ENCODE peak calls at places on chromosomes 3 and 15, in seven cellular contexts. One of them, this sample, is unnamed.

GRCh38 chr3:27826448-27826847 is 104.3 kb upstream of the EOMES start:
- DNase-seq in endothelial cell: no peak
- DNase-seq in ascending aorta: no peak
- DNase-seq in nephron progenitor cell: no peak
- DNase-seq in Calu3: no peak
- DNase-seq in pancreas: no peak
- DNase-seq in astrocyte: no peak
- DNase-seq in this sample: no peak

GRCh38 chr3:175778994-175779393 is 919.9 kb downstream of the NAALADL2 start:
- DNase-seq in endothelial cell: no peak
- DNase-seq in ascending aorta: no peak
- DNase-seq in nephron progenitor cell: no peak
- DNase-seq in Calu3: no peak
- DNase-seq in pancreas: no peak
- DNase-seq in astrocyte: no peak
- DNase-seq in this sample: no peak

GRCh38 chr3:32975891-32976290 is 24.4 kb downstream of the CCR4 start:
- DNase-seq in endothelial cell: no peak
- DNase-seq in ascending aorta: no peak
- DNase-seq in nephron progenitor cell: no peak
- DNase-seq in Calu3: no peak
- DNase-seq in pancreas: no peak
- DNase-seq in astrocyte: no peak
- DNase-seq in this sample: no peak

GRCh38 chr15:101148881-101149664 is 102.8 kb downstream of the CHSY1 start:
- DNase-seq in endothelial cell: peak; percentile 26
- DNase-seq in ascending aorta: no peak
- DNase-seq in nephron progenitor cell: no peak
- DNase-seq in Calu3: no peak
- DNase-seq in pancreas: no peak
- DNase-seq in astrocyte: no peak
- DNase-seq in this sample: no peak

GRCh38 chr15:67774626-67775025 is 50.7 kb upstream of the SKOR1 start:
- DNase-seq in endothelial cell: no peak
- DNase-seq in ascending aorta: no peak
- DNase-seq in nephron progenitor cell: no peak
- DNase-seq in Calu3: no peak
- DNase-seq in pancreas: no peak
- DNase-seq in astrocyte: no peak
- DNase-seq in this sample: no peak

GRCh38 chr15:22888120-22888859 is 49.8 kb downstream of the NIPA2 start:
- DNase-seq in endothelial cell: no peak
- DNase-seq in ascending aorta: no peak
- DNase-seq in nephron progenitor cell: no peak
- DNase-seq in Calu3: no peak
- DNase-seq in pancreas: no peak
- DNase-seq in astrocyte: peak; percentile 99
- DNase-seq in this sample: no peak

GRCh38 chr3:13353936-13354542 is 66.1 kb downstream of the NUP210 start:
- DNase-seq in endothelial cell: peak; percentile 52
- DNase-seq in ascending aorta: no peak
- DNase-seq in nephron progenitor cell: no peak
- DNase-seq in Calu3: no peak
- DNase-seq in pancreas: no peak
- DNase-seq in astrocyte: peak; percentile 18
- DNase-seq in this sample: no peak

GRCh38 chr15:86568378-86568777 is 488.7 kb downstream of the AGBL1 start:
- DNase-seq in endothelial cell: no peak
- DNase-seq in ascending aorta: no peak
- DNase-seq in nephron progenitor cell: no peak
- DNase-seq in Calu3: no peak
- DNase-seq in pancreas: no peak
- DNase-seq in astrocyte: no peak
- DNase-seq in this sample: no peak

GRCh38 chr15:69789648-69790393 is 307.9 kb downstream of the TLE3 start:
- DNase-seq in endothelial cell: no peak
- DNase-seq in ascending aorta: peak; percentile 28
- DNase-seq in nephron progenitor cell: no peak
- DNase-seq in Calu3: no peak
- DNase-seq in pancreas: no peak
- DNase-seq in astrocyte: no peak
- DNase-seq in this sample: no peak

GRCh38 chr3:22209578-22209977 is 458.6 kb upstream of the ZNF385D start:
- DNase-seq in endothelial cell: no peak
- DNase-seq in ascending aorta: no peak
- DNase-seq in nephron progenitor cell: no peak
- DNase-seq in Calu3: no peak
- DNase-seq in pancreas: no peak
- DNase-seq in astrocyte: no peak
- DNase-seq in this sample: no peak

GRCh38 chr3:122392868-122393844 is 9.2 kb downstream of the FAM162A start:
- DNase-seq in endothelial cell: peak; percentile 8
- DNase-seq in ascending aorta: no peak
- DNase-seq in nephron progenitor cell: no peak
- DNase-seq in Calu3: no peak
- DNase-seq in pancreas: peak; percentile 41
- DNase-seq in astrocyte: peak; percentile 48
- DNase-seq in this sample: no peak

GRCh38 chr3:60079076-60079475 is 1029.3 kb upstream of the CFAP20DC start:
- DNase-seq in endothelial cell: no peak
- DNase-seq in ascending aorta: no peak
- DNase-seq in nephron progenitor cell: no peak
- DNase-seq in Calu3: no peak
- DNase-seq in pancreas: no peak
- DNase-seq in astrocyte: no peak
- DNase-seq in this sample: no peak

GRCh38 chr3:53254810-53255359 is 937 bp downstream of the TKT start:
- DNase-seq in endothelial cell: peak; percentile 62
- DNase-seq in ascending aorta: peak; percentile 78
- DNase-seq in nephron progenitor cell: peak; percentile 66
- DNase-seq in Calu3: peak; percentile 77
- DNase-seq in pancreas: peak; percentile 93
- DNase-seq in astrocyte: peak; percentile 19
- DNase-seq in this sample: no peak

GRCh38 chr3:142945023-142945422 is 18.5 kb downstream of the PAQR9 start:
- DNase-seq in endothelial cell: no peak
- DNase-seq in ascending aorta: no peak
- DNase-seq in nephron progenitor cell: no peak
- DNase-seq in Calu3: no peak
- DNase-seq in pancreas: no peak
- DNase-seq in astrocyte: no peak
- DNase-seq in this sample: no peak

GRCh38 chr3:8386221-8386620 is 115.4 kb upstream of the LMCD1 start:
- DNase-seq in endothelial cell: no peak
- DNase-seq in ascending aorta: no peak
- DNase-seq in nephron progenitor cell: no peak
- DNase-seq in Calu3: no peak
- DNase-seq in pancreas: no peak
- DNase-seq in astrocyte: no peak
- DNase-seq in this sample: no peak

GRCh38 chr3:25294406-25294805 is 133.7 kb upstream of the RARB start:
- DNase-seq in endothelial cell: no peak
- DNase-seq in ascending aorta: no peak
- DNase-seq in nephron progenitor cell: no peak
- DNase-seq in Calu3: no peak
- DNase-seq in pancreas: no peak
- DNase-seq in astrocyte: no peak
- DNase-seq in this sample: no peak

GRCh38 chr3:25297667-25298585 is 130.1 kb upstream of the RARB start:
- DNase-seq in endothelial cell: no peak
- DNase-seq in ascending aorta: no peak
- DNase-seq in nephron progenitor cell: no peak
- DNase-seq in Calu3: peak; percentile 25
- DNase-seq in pancreas: no peak
- DNase-seq in astrocyte: peak; percentile 32
- DNase-seq in this sample: no peak

GRCh38 chr3:25304916-25305315 is 123.1 kb upstream of the RARB start:
- DNase-seq in endothelial cell: no peak
- DNase-seq in ascending aorta: no peak
- DNase-seq in nephron progenitor cell: no peak
- DNase-seq in Calu3: no peak
- DNase-seq in pancreas: no peak
- DNase-seq in astrocyte: no peak
- DNase-seq in this sample: no peak

GRCh38 chr3:25306066-25306465 is 122.0 kb upstream of the RARB start:
- DNase-seq in endothelial cell: no peak
- DNase-seq in ascending aorta: no peak
- DNase-seq in nephron progenitor cell: no peak
- DNase-seq in Calu3: peak; percentile 70
- DNase-seq in pancreas: no peak
- DNase-seq in astrocyte: no peak
- DNase-seq in this sample: no peak

GRCh38 chr3:25300141-25300540 is 127.9 kb upstream of the RARB start:
- DNase-seq in endothelial cell: no peak
- DNase-seq in ascending aorta: no peak
- DNase-seq in nephron progenitor cell: no peak
- DNase-seq in Calu3: no peak
- DNase-seq in pancreas: no peak
- DNase-seq in astrocyte: no peak
- DNase-seq in this sample: no peak
- TF ChIP-seq CTCF in endothelial cell: no peak
- TF ChIP-seq CTCF in ascending aorta: no peak
- TF ChIP-seq CTCF in nephron progenitor cell: no peak
- TF ChIP-seq CTCF in Calu3: no peak
- TF ChIP-seq CTCF in pancreas: no peak
- TF ChIP-seq CTCF in astrocyte: no peak
- TF ChIP-seq CTCF in this sample: no peak

GRCh38 chr3:165696496-165696895 is 140.7 kb downstream of the BCHE start:
- DNase-seq in endothelial cell: no peak
- DNase-seq in ascending aorta: no peak
- DNase-seq in nephron progenitor cell: no peak
- DNase-seq in Calu3: no peak
- DNase-seq in pancreas: no peak
- DNase-seq in astrocyte: no peak
- DNase-seq in this sample: no peak
- TF ChIP-seq CTCF in endothelial cell: no peak
- TF ChIP-seq CTCF in ascending aorta: no peak
- TF ChIP-seq CTCF in nephron progenitor cell: no peak
- TF ChIP-seq CTCF in Calu3: no peak
- TF ChIP-seq CTCF in pancreas: no peak
- TF ChIP-seq CTCF in astrocyte: no peak
- TF ChIP-seq CTCF in this sample: no peak

GRCh38 chr3:103381286-103381685 is 946.5 kb downstream of the ZPLD1 start:
- DNase-seq in endothelial cell: no peak
- DNase-seq in ascending aorta: no peak
- DNase-seq in nephron progenitor cell: no peak
- DNase-seq in Calu3: no peak
- DNase-seq in pancreas: no peak
- DNase-seq in astrocyte: no peak
- DNase-seq in this sample: no peak
- TF ChIP-seq CTCF in endothelial cell: no peak
- TF ChIP-seq CTCF in ascending aorta: no peak
- TF ChIP-seq CTCF in nephron progenitor cell: no peak
- TF ChIP-seq CTCF in Calu3: no peak
- TF ChIP-seq CTCF in pancreas: no peak
- TF ChIP-seq CTCF in astrocyte: no peak
- TF ChIP-seq CTCF in this sample: no peak

GRCh38 chr3:112200317-112200666 is 67.2 kb upstream of the GCSAM start:
- DNase-seq in endothelial cell: no peak
- DNase-seq in ascending aorta: no peak
- DNase-seq in nephron progenitor cell: no peak
- DNase-seq in Calu3: no peak
- DNase-seq in pancreas: no peak
- DNase-seq in astrocyte: no peak
- DNase-seq in this sample: no peak

GRCh38 chr3:112197131-112197530 is 64.1 kb upstream of the GCSAM start:
- DNase-seq in endothelial cell: no peak
- DNase-seq in ascending aorta: no peak
- DNase-seq in nephron progenitor cell: no peak
- DNase-seq in Calu3: no peak
- DNase-seq in pancreas: no peak
- DNase-seq in astrocyte: no peak
- DNase-seq in this sample: no peak

GRCh38 chr3:112199622-112200316 is 66.7 kb upstream of the GCSAM start:
- DNase-seq in endothelial cell: no peak
- DNase-seq in ascending aorta: no peak
- DNase-seq in nephron progenitor cell: no peak
- DNase-seq in Calu3: no peak
- DNase-seq in pancreas: no peak
- DNase-seq in astrocyte: peak; percentile 63
- DNase-seq in this sample: no peak
- TF ChIP-seq CTCF in endothelial cell: no peak
- TF ChIP-seq CTCF in ascending aorta: no peak
- TF ChIP-seq CTCF in nephron progenitor cell: no peak
- TF ChIP-seq CTCF in Calu3: no peak
- TF ChIP-seq CTCF in pancreas: no peak
- TF ChIP-seq CTCF in astrocyte: no peak
- TF ChIP-seq CTCF in this sample: no peak

GRCh38 chr3:80559701-80560100 is 791.9 kb upstream of the ROBO1 start:
- DNase-seq in endothelial cell: no peak
- DNase-seq in ascending aorta: no peak
- DNase-seq in nephron progenitor cell: no peak
- DNase-seq in Calu3: no peak
- DNase-seq in pancreas: no peak
- DNase-seq in astrocyte: no peak
- DNase-seq in this sample: no peak
- TF ChIP-seq CTCF in endothelial cell: no peak
- TF ChIP-seq CTCF in ascending aorta: no peak
- TF ChIP-seq CTCF in nephron progenitor cell: no peak
- TF ChIP-seq CTCF in Calu3: no peak
- TF ChIP-seq CTCF in pancreas: no peak
- TF ChIP-seq CTCF in astrocyte: no peak
- TF ChIP-seq CTCF in this sample: no peak

DNA sequence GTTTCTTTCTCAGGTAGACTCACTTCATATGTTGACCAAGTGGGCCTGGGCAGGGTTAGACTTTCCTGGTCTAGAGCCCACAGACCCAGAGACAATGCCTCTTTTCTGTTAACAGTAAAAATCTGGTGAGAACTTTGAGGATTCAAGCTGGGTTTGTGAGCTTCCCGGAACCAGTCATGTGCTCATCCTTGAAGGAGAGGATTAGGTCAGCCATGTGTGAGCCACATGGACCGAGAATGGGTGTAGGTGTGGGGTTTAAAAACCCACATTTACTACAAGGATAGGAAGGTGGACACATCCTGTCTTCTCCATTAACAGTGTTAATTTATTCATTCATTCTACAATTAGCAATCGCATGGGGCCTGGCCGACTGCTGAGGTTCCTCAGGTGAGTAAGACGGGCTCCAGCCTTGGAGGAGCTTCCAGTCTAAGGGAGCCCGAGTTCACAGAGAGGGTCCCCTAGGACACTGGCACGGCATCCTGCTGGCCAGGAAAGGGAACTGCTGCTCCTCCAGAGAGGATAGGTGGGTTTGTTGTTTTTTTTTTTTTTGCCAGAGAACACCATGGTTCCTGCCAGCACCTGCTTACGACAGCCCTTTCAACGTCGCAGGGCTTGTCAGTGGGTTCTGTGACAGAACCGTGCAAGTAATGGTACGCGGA is 69.0 kb downstream of the SQOR start:
- DNase-seq in endothelial cell: no peak
- DNase-seq in ascending aorta: no peak
- DNase-seq in nephron progenitor cell: no peak
- DNase-seq in Calu3: no peak
- DNase-seq in pancreas: no peak
- DNase-seq in astrocyte: no peak
- DNase-seq in this sample: no peak
- TF ChIP-seq CTCF in endothelial cell: peak; percentile 47
- TF ChIP-seq CTCF in ascending aorta: no peak
- TF ChIP-seq CTCF in nephron progenitor cell: peak; percentile 56
- TF ChIP-seq CTCF in Calu3: no peak
- TF ChIP-seq CTCF in pancreas: no peak
- TF ChIP-seq CTCF in astrocyte: no peak
- TF ChIP-seq CTCF in this sample: no peak